ENCODE peak calls at places on chromosomes 12 and 14, in ten cellular contexts. B, J, P, K, Y, U, G, T, L and D are unnamed samples.

GRCh38 chr12:123132951-123133619 is 17.8 kb downstream of the PITPNM2 start:
- DNase-seq in T (no peak), K (no peak), B (no peak), P (no peak), J (no peak), L (no peak), U (no peak), G (no peak), Y (no peak), D (peak)

GRCh38 chr14:77616133-77616453 is 344 bp downstream of the SPTLC2 start:
- DNase-seq in P (no peak), J (no peak), K (no peak), U (no peak), G (no peak), Y (peak), L (no peak), B (no peak), T (peak), D (no peak)

GRCh38 chr12:101697197-101697929 is at the start of gene CHPT1:
- DNase-seq in U (peak), B (peak), T (peak), J (peak), K (peak), G (no peak), L (peak), P (peak), Y (peak), D (peak)

GRCh38 chr12:1234073-1234472 is 243.1 kb downstream of the ERC1 start:
- DNase-seq in Y (no peak), B (no peak), K (no peak), T (no peak), J (no peak), P (no peak), G (no peak), U (no peak), L (no peak), D (no peak)

GRCh38 chr14:92382677-92383076 is 59.7 kb downstream of the SLC24A4 start:
- DNase-seq in U (peak), G (no peak), B (no peak), L (no peak), T (no peak), J (no peak), P (no peak), K (no peak), Y (no peak), D (no peak)

GRCh38 chr12:22631863-22632463 is 7.0 kb downstream of the ETNK1 start:
- DNase-seq in J (no peak), G (no peak), T (no peak), P (no peak), U (no peak), L (no peak), K (no peak), B (no peak), Y (no peak), D (no peak)

GRCh38 chr12:2317819-2318218 is 265.0 kb downstream of the CACNA1C start:
- DNase-seq in U (peak), B (no peak), P (no peak), K (no peak), Y (no peak), G (no peak), J (no peak), T (no peak), L (no peak), D (no peak)

GRCh38 chr14:60346706-60347105 is 97.7 kb downstream of the PPM1A start:
- DNase-seq in L (no peak), B (no peak), T (no peak), G (no peak), J (no peak), K (no peak), P (no peak), U (no peak), Y (no peak), D (no peak)

GRCh38 chr14:64636208-64636979 is 67.8 kb upstream of the PLEKHG3 start:
- DNase-seq in Y (peak), T (peak), U (peak), K (peak), B (peak), G (no peak), P (peak), L (peak), J (peak), D (peak)